ENCODE peak calls at places on chromosomes 2 and 18, in nine cellular contexts. E is K562; B is prostate gland; F is adipocyte; P is AG10803; J is tibial nerve; X is OCI-LY7; C is sigmoid colon; A is CD8-positive, alpha-beta T cell. W is an unnamed sample.

GRCh38 chr18:28666216-28666615 is 489.3 kb upstream of the CDH2 start:
- DNase-seq in E (no peak), C (no peak), J (no peak), A (no peak), P (no peak), F (no peak), X (no peak), B (no peak), W (no peak)

GRCh38 chr2:170340693-170341068 is 162.7 kb downstream of the MYO3B start:
- DNase-seq in E (no peak), J (no peak), P (no peak), A (no peak), B (no peak), X (peak), F (no peak), C (no peak), W (no peak)

GRCh38 chr2:241064008-241064801 is 37.9 kb downstream of the MTERF4 start:
- DNase-seq in A (peak), E (no peak), P (no peak), C (peak), F (no peak), X (no peak), J (peak), B (peak), W (no peak)

GRCh38 chr2:142629193-142629592 is 248.3 kb upstream of the KYNU start:
- DNase-seq in B (no peak), P (no peak), F (no peak), A (no peak), E (no peak), X (no peak), C (no peak), J (no peak), W (no peak)

GRCh38 chr18:59696311-59697235 is 650 bp downstream of the CCBE1 start:
- DNase-seq in X (no peak), J (no peak), P (peak), B (no peak), E (no peak), F (peak), A (no peak), C (peak), W (no peak)

GRCh38 chr2:203030991-203031390 is 16.3 kb downstream of the NBEAL1 start:
- DNase-seq in P (no peak), C (no peak), F (no peak), B (no peak), E (no peak), X (no peak), A (no peak), J (no peak), W (no peak)

GRCh38 chr2:70750320-70750719 is 17.7 kb downstream of the ADD2 start:
- DNase-seq in A (no peak), J (no peak), C (no peak), P (no peak), X (no peak), B (no peak), F (no peak), E (no peak), W (no peak)

GRCh38 chr2:133791191-133791590 is 222.9 kb upstream of the NCKAP5 start:
- DNase-seq in B (no peak), E (no peak), C (no peak), X (no peak), A (no peak), J (no peak), F (peak), P (peak), W (no peak)

GRCh38 chr18:3455938-3456685 is 6.1 kb downstream of the TGIF1 start:
- DNase-seq in B (no peak), E (no peak), F (peak), C (no peak), P (peak), A (no peak), X (no peak), J (no peak), W (no peak)

GRCh38 chr2:99657691-99658258 is 168.0 kb upstream of the REV1 start:
- DNase-seq in F (no peak), E (no peak), A (no peak), B (no peak), C (no peak), X (no peak), P (no peak), J (no peak), W (no peak)

GRCh38 chr2:132752421-132753206 is 82.6 kb upstream of the LYPD1 start:
- DNase-seq in J (no peak), P (no peak), F (peak), E (no peak), A (no peak), B (no peak), X (no peak), C (no peak), W (no peak)

GRCh38 chr18:3401669-3402620 is 48.0 kb upstream of the TGIF1 start:
- DNase-seq in J (no peak), F (no peak), A (no peak), E (no peak), X (peak), C (no peak), B (no peak), P (no peak), W (no peak)

GRCh38 chr2:200453853-200454524 is 55.9 kb downstream of the KCTD18 start:
- DNase-seq in E (no peak), A (no peak), P (no peak), C (no peak), B (no peak), F (no peak), J (no peak), X (no peak), W (no peak)

GRCh38 chr2:198471291-198471690 is 666.9 kb downstream of the PLCL1 start:
- DNase-seq in C (no peak), X (peak), J (no peak), E (no peak), A (no peak), F (no peak), P (no peak), B (no peak), W (no peak)

GRCh38 chr2:11977766-11978524 is 231.5 kb downstream of the LPIN1 start:
- DNase-seq in P (no peak), C (no peak), X (peak), B (no peak), E (no peak), J (no peak), A (no peak), F (no peak), W (no peak)

GRCh38 chr2:64000630-64001381 is 18.4 kb downstream of the VPS54 start:
- DNase-seq in X (no peak), F (no peak), A (no peak), B (no peak), E (no peak), J (no peak), C (no peak), P (no peak), W (no peak)

GRCh38 chr2:217892560-217892959 is 110.2 kb downstream of the TNS1 start:
- DNase-seq in X (no peak), P (no peak), E (no peak), C (no peak), B (no peak), A (no peak), F (no peak), J (no peak), W (no peak)

GRCh38 chr2:26809876-26810577 is 24.2 kb downstream of the CENPA start:
- DNase-seq in C (no peak), E (no peak), P (no peak), B (peak), J (no peak), X (no peak), A (no peak), F (no peak), W (no peak)

GRCh38 chr2:127743477-127744026 is 42.3 kb downstream of the SFT2D3 start:
- DNase-seq in P (no peak), C (no peak), E (no peak), F (no peak), J (no peak), A (no peak), X (no peak), B (no peak), W (no peak)

GRCh38 chr2:112198780-112199179 is 56.1 kb downstream of the ZC3H8 start:
- DNase-seq in X (no peak), A (no peak), E (no peak), F (no peak), J (no peak), B (no peak), P (peak), C (no peak), W (peak)

GRCh38 chr18:68693091-68693815 is 21.7 kb downstream of the TMX3 start:
- DNase-seq in F (no peak), X (no peak), E (no peak), C (no peak), A (no peak), J (no peak), B (no peak), P (no peak), W (no peak)

GRCh38 chr2:7191927-7192326 is 274.7 kb downstream of the RNF144A start:
- DNase-seq in J (no peak), P (peak), A (no peak), B (no peak), E (no peak), X (no peak), C (no peak), F (peak), W (peak)

GRCh38 chr2:151238527-151239487 is 22.9 kb downstream of the RBM43 start:
- DNase-seq in E (peak), X (peak), B (peak), P (peak), F (peak), J (peak), A (peak), C (peak), W (peak)

GRCh38 chr2:181077128-181077709 is 96.8 kb downstream of the UBE2E3 start:
- DNase-seq in B (no peak), P (peak), E (peak), A (no peak), C (no peak), F (peak), X (peak), J (no peak), W (peak)

GRCh38 chr18:79614211-79615028 is 65.2 kb upstream of the CTDP1 start:
- DNase-seq in X (no peak), F (no peak), B (no peak), E (no peak), P (no peak), C (peak), J (no peak), A (no peak), W (no peak)

GRCh38 chr18:61388010-61388409 is 54.8 kb downstream of the CDH20 start:
- DNase-seq in P (no peak), F (peak), E (no peak), A (no peak), X (no peak), C (no peak), J (no peak), B (no peak), W (no peak)

GRCh38 chr2:160397530-160397865 is 96.1 kb downstream of the RBMS1 start:
- DNase-seq in F (peak), B (no peak), X (no peak), A (no peak), C (no peak), E (no peak), P (peak), J (no peak), W (no peak)

GRCh38 chr18:476368-476767 is 24.1 kb downstream of the COLEC12 start:
- DNase-seq in J (no peak), P (no peak), B (no peak), F (no peak), E (no peak), A (no peak), X (no peak), C (no peak), W (no peak)

GRCh38 chr2:101344173-101344572 is 35.7 kb upstream of the RNF149 start:
- DNase-seq in J (no peak), E (no peak), B (no peak), A (no peak), X (no peak), C (no peak), P (no peak), F (no peak), W (no peak)

GRCh38 chr2:234932591-234933168 is 19.1 kb upstream of the SH3BP4 start:
- DNase-seq in P (no peak), E (no peak), A (no peak), B (no peak), C (no peak), F (no peak), X (no peak), J (no peak), W (no peak)

GRCh38 chr2:85387754-85388153 is 22.4 kb downstream of the CAPG start:
- DNase-seq in A (no peak), J (no peak), E (no peak), P (no peak), X (no peak), F (no peak), B (no peak), C (peak), W (no peak)

GRCh38 chr2:191533693-191534175 is 144.2 kb upstream of the NABP1 start:
- DNase-seq in A (no peak), F (peak), X (no peak), C (no peak), E (no peak), P (peak), B (no peak), J (no peak), W (no peak)

GRCh38 chr18:36441872-36442271 is 144.4 kb downstream of the FHOD3 start:
- DNase-seq in E (no peak), X (no peak), C (no peak), P (peak), B (no peak), J (no peak), F (peak), A (no peak), W (peak)

GRCh38 chr18:55018602-55019001 is 59.3 kb upstream of the CCDC68 start:
- DNase-seq in E (no peak), C (no peak), P (peak), F (peak), B (no peak), J (no peak), X (no peak), A (no peak), W (peak)

GRCh38 chr2:99771691-99772333 is 282.0 kb upstream of the REV1 start:
- DNase-seq in F (no peak), C (no peak), A (no peak), X (no peak), P (no peak), B (no peak), J (no peak), E (peak), W (no peak)

GRCh38 chr2:25354116-25354515 is 12.4 kb upstream of the DNMT3A start:
- DNase-seq in X (no peak), B (no peak), J (no peak), P (no peak), F (no peak), A (no peak), C (no peak), E (no peak), W (no peak)

GRCh38 chr18:60549338-60549960 is 176.9 kb upstream of the MC4R start:
- DNase-seq in B (peak), X (peak), C (no peak), P (peak), A (no peak), F (peak), J (no peak), E (peak), W (peak)

GRCh38 chr2:230569298-230569697 is 143.3 kb upstream of the CAB39 start:
- DNase-seq in F (no peak), P (no peak), C (no peak), X (no peak), A (no peak), B (no peak), J (no peak), E (no peak), W (no peak)
- H3K4me3 ChIP-seq in F (no peak), P (no peak), C (no peak), X (no peak), A (no peak), B (no peak), J (no peak), E (no peak), W (no peak)

DNA sequence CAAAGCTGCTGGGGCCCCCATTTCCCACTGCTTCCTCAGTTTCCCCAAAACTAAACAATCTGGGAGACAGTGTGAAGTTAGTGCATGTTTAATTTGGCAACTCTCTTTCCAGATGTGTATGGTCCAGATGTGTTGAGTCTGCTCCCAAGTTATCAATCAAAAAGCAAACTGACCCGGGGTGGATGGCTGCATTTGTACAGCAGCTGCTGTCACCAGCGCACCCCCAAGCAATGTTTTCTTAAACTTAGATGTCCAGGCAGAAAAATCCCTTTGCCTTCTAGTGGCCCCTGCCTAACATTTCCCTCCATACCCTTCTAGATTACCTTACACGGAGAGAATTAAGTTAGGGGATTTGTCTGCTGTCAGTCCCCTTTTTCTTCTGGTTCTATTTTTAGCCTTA is 137.0 kb downstream of the COPS8 start:
- DNase-seq in X (no peak), B (no peak), E (no peak), A (no peak), F (no peak), J (no peak), C (no peak), P (peak), W (no peak)
- H3K4me3 ChIP-seq in X (no peak), B (no peak), E (no peak), A (no peak), F (peak), J (no peak), C (no peak), P (no peak), W (no peak)

DNA sequence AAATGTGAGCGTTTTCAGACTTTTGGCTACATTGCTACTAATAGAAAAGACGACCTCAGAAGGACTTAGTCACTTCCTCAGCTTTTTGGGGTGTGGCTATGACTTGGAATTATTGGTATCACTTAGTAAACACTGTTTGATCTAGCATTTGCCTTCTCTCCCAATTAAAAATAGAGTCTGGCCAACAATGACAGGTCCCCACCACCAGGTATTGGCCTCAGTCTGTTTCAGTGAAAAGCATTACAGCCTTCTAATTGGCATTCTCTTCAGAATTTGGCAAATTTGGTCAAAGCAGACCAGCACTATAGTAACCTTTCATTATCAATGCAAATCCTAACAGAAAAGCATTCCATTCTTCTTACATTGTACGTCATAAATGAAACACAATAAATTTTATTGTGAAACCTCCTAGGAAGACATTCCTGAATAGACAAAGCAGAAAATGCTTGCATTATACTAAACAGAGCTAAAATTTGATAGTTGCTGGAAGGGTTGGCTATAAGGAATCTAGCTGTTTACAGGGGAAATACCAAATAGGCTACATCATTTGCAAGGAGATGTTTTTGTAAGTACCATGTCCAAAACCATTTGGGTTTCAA is 613.9 kb downstream of the IRS1 start:
- DNase-seq in B (peak), C (no peak), X (no peak), F (peak), P (peak), A (no peak), J (no peak), E (no peak), W (peak)
- H3K4me3 ChIP-seq in B (no peak), C (no peak), X (no peak), F (peak), P (peak), A (no peak), J (no peak), E (no peak), W (no peak)

DNA sequence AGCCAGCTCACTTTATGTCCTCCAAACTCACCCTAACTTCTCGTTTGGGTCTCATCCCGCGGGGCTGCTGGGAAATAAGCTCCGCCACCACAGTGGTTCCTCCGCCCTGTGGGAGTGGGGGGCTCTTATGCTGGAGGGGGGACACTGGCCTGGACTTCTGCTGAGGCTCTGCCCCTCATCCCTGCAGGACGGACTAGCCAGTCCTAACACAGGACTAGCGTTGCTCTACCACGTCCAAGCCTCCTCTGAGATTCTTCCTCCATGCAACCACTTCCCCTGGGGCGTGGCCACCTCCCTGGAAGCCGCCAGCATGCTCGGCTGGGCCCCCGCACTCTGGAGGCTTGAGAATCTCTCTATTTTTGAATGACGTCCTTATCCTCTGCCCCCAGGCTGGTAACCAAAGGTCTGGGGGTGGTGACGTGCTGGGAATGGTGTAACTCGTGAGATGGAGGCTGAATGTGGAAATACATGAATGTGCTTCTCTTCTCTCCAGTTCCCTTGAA is 896 bp upstream of the RAB17 start:
- DNase-seq in C (no peak), F (no peak), E (peak), J (no peak), A (no peak), X (no peak), P (no peak), B (no peak), W (no peak)
- H3K4me3 ChIP-seq in C (no peak), F (no peak), E (no peak), J (no peak), A (no peak), X (no peak), P (no peak), B (no peak), W (no peak)

DNA sequence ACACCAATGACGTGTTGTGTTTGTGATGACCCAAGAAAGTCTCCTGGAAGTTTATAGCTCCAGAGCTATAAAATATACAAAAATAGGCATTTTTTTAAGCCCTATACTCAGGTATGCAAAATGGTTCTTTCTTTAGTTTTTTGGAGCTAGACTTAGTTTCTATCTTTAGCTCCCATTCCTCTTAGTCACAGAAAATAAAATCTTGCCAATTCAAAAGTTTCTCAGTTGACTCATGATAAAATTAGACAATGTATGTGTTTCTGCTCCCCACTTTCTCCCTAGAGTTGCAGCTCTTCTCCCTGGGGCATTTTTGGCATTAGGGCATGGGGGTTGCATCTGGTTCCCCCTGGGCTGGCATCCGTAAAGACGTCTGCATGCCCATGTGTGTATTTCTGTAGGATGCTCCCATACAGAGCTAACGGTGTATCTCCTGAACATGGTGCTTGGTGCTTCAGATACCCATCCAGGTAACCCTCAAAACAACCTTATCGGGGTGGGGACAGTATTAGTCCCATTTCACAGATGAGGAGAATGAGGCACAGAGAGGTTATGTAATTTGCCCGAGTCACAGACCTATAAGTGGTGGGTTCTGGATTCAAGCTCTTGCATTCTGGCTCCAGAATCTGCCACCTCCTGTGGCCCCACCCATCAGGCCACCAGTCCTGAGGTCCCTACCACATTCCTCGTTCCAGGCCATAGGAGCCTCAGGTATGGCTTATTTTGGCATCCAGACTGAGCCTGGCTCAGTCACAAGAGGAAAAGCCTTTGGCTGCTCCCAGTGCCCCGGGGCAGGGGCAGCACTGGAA is 43.1 kb upstream of the ASAP2 start:
- DNase-seq in C (no peak), P (peak), A (no peak), B (no peak), E (no peak), J (no peak), F (peak), X (no peak), W (no peak)
- H3K4me3 ChIP-seq in C (no peak), P (no peak), A (no peak), B (no peak), E (no peak), J (no peak), F (no peak), X (no peak), W (no peak)